ENCODE peak calls at places on chromosomes 11 and 22, in five cellular contexts. One of them, this sample, is unnamed.

GRCh38 chr22:44298331-44299087 is 14.2 kb downstream of the SHISAL1 start:
- DNase-seq in K562: no peak
- DNase-seq in lower lobe of right lung: no peak
- DNase-seq in H1: no peak
- DNase-seq in IMR-90: no peak
- DNase-seq in this sample: no peak

GRCh38 chr11:123521930-123522329 is 91.9 kb downstream of the GRAMD1B start:
- DNase-seq in IMR-90: no peak
- DNase-seq in H1: no peak
- DNase-seq in K562: no peak
- DNase-seq in lower lobe of right lung: no peak
- DNase-seq in this sample: no peak

GRCh38 chr11:36598051-36598450 is at the start of gene RAG2:
- DNase-seq in lower lobe of right lung: no peak
- DNase-seq in H1: no peak
- DNase-seq in IMR-90: no peak
- DNase-seq in K562: no peak
- DNase-seq in this sample: no peak

GRCh38 chr11:61555051-61555969 is 25.6 kb downstream of the SYT7 start:
- DNase-seq in H1: no peak
- DNase-seq in lower lobe of right lung: no peak
- DNase-seq in IMR-90: no peak
- DNase-seq in K562: peak; percentile 59
- DNase-seq in this sample: no peak

GRCh38 chr11:64400096-64400495 is 41.1 kb downstream of the RPS6KA4 start:
- DNase-seq in H1: no peak
- DNase-seq in lower lobe of right lung: no peak
- DNase-seq in IMR-90: no peak
- DNase-seq in K562: peak; percentile 62
- DNase-seq in this sample: no peak

GRCh38 chr11:113176971-113177370 is 137.4 kb upstream of the TTC12 start:
- DNase-seq in lower lobe of right lung: no peak
- DNase-seq in K562: no peak
- DNase-seq in IMR-90: no peak
- DNase-seq in H1: no peak
- DNase-seq in this sample: no peak

GRCh38 chr22:41987276-41987675 is 11.3 kb upstream of the WBP2NL start:
- DNase-seq in lower lobe of right lung: no peak
- DNase-seq in H1: no peak
- DNase-seq in K562: no peak
- DNase-seq in IMR-90: no peak
- DNase-seq in this sample: no peak

GRCh38 chr22:30277547-30278344 is 11.1 kb upstream of the OSM start:
- DNase-seq in H1: no peak
- DNase-seq in K562: no peak
- DNase-seq in IMR-90: peak; percentile 80
- DNase-seq in lower lobe of right lung: no peak
- DNase-seq in this sample: no peak

GRCh38 chr22:24938741-24939341 is 7.7 kb downstream of the LHFPL7 start:
- DNase-seq in H1: no peak
- DNase-seq in K562: peak; percentile 42
- DNase-seq in lower lobe of right lung: no peak
- DNase-seq in IMR-90: peak; percentile 25
- DNase-seq in this sample: no peak

GRCh38 chr22:18000441-18001039 is 23.8 kb downstream of the MICAL3 start:
- DNase-seq in IMR-90: no peak
- DNase-seq in lower lobe of right lung: no peak
- DNase-seq in K562: no peak
- DNase-seq in H1: no peak
- DNase-seq in this sample: peak; percentile 42

GRCh38 chr22:40716116-40716515 is 36.8 kb downstream of the MCHR1 start:
- DNase-seq in H1: no peak
- DNase-seq in lower lobe of right lung: no peak
- DNase-seq in IMR-90: no peak
- DNase-seq in K562: no peak
- DNase-seq in this sample: no peak

GRCh38 chr11:113351490-113351889 is 36.1 kb upstream of the ANKK1 start:
- DNase-seq in lower lobe of right lung: no peak
- DNase-seq in H1: no peak
- DNase-seq in K562: no peak
- DNase-seq in IMR-90: no peak
- DNase-seq in this sample: no peak

GRCh38 chr11:87299041-87299481 is 261.3 kb downstream of the TMEM135 start:
- DNase-seq in IMR-90: no peak
- DNase-seq in H1: no peak
- DNase-seq in K562: no peak
- DNase-seq in lower lobe of right lung: no peak
- DNase-seq in this sample: no peak

GRCh38 chr22:35590634-35591295 is 26.4 kb downstream of the MB start:
- DNase-seq in K562: no peak
- DNase-seq in IMR-90: no peak
- DNase-seq in H1: no peak
- DNase-seq in lower lobe of right lung: no peak
- DNase-seq in this sample: no peak
- H3K36me3 ChIP-seq in K562: no peaks in the 10 kb centered on the region
- H3K36me3 ChIP-seq in IMR-90: no peaks in the 10 kb centered on the region
- H3K36me3 ChIP-seq in H1: no peaks in the 10 kb centered on the region
- H3K36me3 ChIP-seq in lower lobe of right lung: no peaks in the 10 kb centered on the region
- H3K36me3 ChIP-seq in this sample: no peaks in the 10 kb centered on the region

GRCh38 chr11:67440229-67441081 is 2.8 kb downstream of the CORO1B start:
- DNase-seq in K562: no peak
- DNase-seq in lower lobe of right lung: no peak
- DNase-seq in H1: no peak
- DNase-seq in IMR-90: no peak
- DNase-seq in this sample: no peak

GRCh38 chr11:67441731-67442401 is 1.4 kb downstream of the CORO1B start:
- DNase-seq in IMR-90: no peak
- DNase-seq in H1: no peak
- DNase-seq in lower lobe of right lung: no peak
- DNase-seq in K562: no peak
- DNase-seq in this sample: no peak

GRCh38 chr11:67441082-67441683 is 2.1 kb downstream of the CORO1B start:
- DNase-seq in IMR-90: no peak
- DNase-seq in K562: no peak
- DNase-seq in lower lobe of right lung: no peak
- DNase-seq in H1: no peak
- DNase-seq in this sample: no peak

GRCh38 chr11:67438121-67438902 is 830 bp upstream of the PTPRCAP start:
- DNase-seq in lower lobe of right lung: no peak
- DNase-seq in K562: no peak
- DNase-seq in IMR-90: no peak
- DNase-seq in H1: no peak
- DNase-seq in this sample: no peak

DNA sequence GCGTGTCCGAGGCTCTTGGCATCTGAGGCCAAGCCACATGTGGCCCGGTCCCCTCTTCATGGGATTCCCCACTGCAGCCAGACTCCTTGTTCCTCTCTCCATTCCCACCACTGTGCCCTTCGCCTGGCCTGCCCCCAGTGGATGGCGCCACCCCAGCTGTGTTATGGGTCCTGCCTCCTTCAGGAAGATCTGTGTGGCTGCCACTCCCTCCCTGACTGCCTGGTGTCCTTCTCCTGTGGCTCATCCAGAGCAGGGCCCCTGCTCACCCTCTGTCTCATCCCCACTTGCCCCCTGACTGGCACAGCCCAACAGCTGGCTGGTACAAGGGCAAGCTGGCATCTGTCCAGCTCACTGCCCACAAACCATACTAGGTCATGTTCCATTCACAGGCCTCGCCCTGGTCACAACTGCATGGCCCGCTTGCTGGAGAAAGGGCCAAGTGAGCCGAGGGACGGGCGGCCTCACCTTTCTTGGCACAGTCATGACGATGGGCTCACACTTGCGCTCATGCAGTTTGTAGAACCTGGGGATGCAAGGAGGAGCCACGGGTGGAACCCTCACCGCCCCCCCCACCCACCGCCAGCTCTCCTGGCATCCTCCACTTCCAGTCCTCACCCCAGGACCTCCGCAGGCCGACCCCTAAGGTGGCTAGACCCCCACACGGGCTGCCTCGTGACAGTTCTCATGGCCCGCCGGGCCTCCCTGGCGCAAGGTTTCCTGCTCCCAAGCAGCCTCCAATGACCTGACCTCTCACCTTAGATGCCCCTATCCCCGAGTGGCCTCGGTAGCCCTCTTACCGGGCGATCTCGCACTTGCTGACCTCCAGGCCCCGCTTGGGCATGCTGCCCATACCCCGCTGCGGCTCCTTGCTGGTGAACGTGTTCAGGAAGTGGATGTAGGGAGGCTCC is 2.1 kb upstream of the PTPRCAP start:
- DNase-seq in H1: no peak
- DNase-seq in K562: no peak
- DNase-seq in IMR-90: no peak
- DNase-seq in lower lobe of right lung: no peak
- DNase-seq in this sample: no peak
- TF ChIP-seq CTCF in H1: no peak
- TF ChIP-seq CTCF in K562: no peak
- TF ChIP-seq CTCF in IMR-90: no peak
- TF ChIP-seq CTCF in lower lobe of right lung: no peak
- TF ChIP-seq CTCF in this sample: no peak

DNA sequence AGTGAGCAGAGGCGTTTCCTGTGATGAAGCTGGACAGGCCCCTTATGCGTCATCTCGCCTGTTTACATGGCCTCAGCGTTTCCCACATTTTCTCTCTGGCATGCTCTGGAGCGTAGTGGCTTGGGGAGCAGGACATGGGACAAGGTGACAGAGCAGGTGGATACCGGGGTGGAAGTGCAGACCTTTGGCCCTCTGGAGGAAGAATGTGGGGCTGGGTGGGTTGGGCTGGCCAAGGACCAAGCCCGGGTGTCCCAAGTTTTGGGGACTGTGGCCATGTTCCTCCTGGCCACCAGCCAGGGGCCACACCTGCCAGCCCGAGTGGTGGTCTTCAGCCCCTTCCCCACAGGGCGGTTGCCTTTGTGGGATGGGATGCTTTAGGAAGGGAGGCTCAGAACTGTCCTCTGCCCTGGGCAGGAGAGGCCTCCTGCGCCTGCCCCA is 446.6 kb downstream of the TBC1D22A start:
- DNase-seq in lower lobe of right lung: no peak
- DNase-seq in K562: no peak
- DNase-seq in IMR-90: peak; percentile 18
- DNase-seq in H1: no peak
- DNase-seq in this sample: no peak
- H3K9me3 ChIP-seq in lower lobe of right lung: no peaks in the 10 kb centered on the region
- H3K9me3 ChIP-seq in K562: no peaks in the 10 kb centered on the region
- H3K9me3 ChIP-seq in IMR-90: peaks cover 3% of the 10 kb centered on the region
- H3K9me3 ChIP-seq in H1: peaks cover 82% of the 10 kb centered on the region
- H3K9me3 ChIP-seq in this sample: no peaks in the 10 kb centered on the region

GRCh38 chr22:38610234-38610633 is 40.3 kb upstream of the DMC1 start:
- DNase-seq in H1: no peak
- DNase-seq in K562: no peak
- DNase-seq in IMR-90: no peak
- DNase-seq in lower lobe of right lung: no peak
- DNase-seq in this sample: no peak

GRCh38 chr22:38609371-38609770 is 39.4 kb upstream of the DMC1 start:
- DNase-seq in K562: no peak
- DNase-seq in lower lobe of right lung: no peak
- DNase-seq in IMR-90: no peak
- DNase-seq in H1: no peak
- DNase-seq in this sample: no peak

GRCh38 chr22:38611559-38611958 is 41.6 kb upstream of the DMC1 start:
- DNase-seq in IMR-90: no peak
- DNase-seq in K562: no peak
- DNase-seq in H1: no peak
- DNase-seq in lower lobe of right lung: no peak
- DNase-seq in this sample: no peak

GRCh38 chr22:38612217-38613006 is 42.4 kb upstream of the DMC1 start:
- DNase-seq in IMR-90: no peak
- DNase-seq in lower lobe of right lung: no peak
- DNase-seq in K562: no peak
- DNase-seq in H1: no peak
- DNase-seq in this sample: no peak

GRCh38 chr22:38607680-38608079 is 37.7 kb upstream of the DMC1 start:
- DNase-seq in H1: no peak
- DNase-seq in IMR-90: no peak
- DNase-seq in lower lobe of right lung: no peak
- DNase-seq in K562: no peak
- DNase-seq in this sample: no peak
- H3K36me3 ChIP-seq in H1: no peaks in the 10 kb centered on the region
- H3K36me3 ChIP-seq in IMR-90: no peaks in the 10 kb centered on the region
- H3K36me3 ChIP-seq in lower lobe of right lung: no peaks in the 10 kb centered on the region
- H3K36me3 ChIP-seq in K562: no peaks in the 10 kb centered on the region
- H3K36me3 ChIP-seq in this sample: no peaks in the 10 kb centered on the region

GRCh38 chr22:20438678-20439492 is 1.3 kb upstream of the SCARF2 start:
- DNase-seq in IMR-90: no peak
- DNase-seq in H1: no peak
- DNase-seq in K562: peak; percentile 86
- DNase-seq in lower lobe of right lung: peak; percentile 47
- DNase-seq in this sample: no peak
- TF ChIP-seq CTCF in IMR-90: peak; percentile 37
- TF ChIP-seq CTCF in H1: peak; percentile 32
- TF ChIP-seq CTCF in K562: peak; percentile 63
- TF ChIP-seq CTCF in lower lobe of right lung: peak; percentile 21
- TF ChIP-seq CTCF in this sample: no peak

DNA sequence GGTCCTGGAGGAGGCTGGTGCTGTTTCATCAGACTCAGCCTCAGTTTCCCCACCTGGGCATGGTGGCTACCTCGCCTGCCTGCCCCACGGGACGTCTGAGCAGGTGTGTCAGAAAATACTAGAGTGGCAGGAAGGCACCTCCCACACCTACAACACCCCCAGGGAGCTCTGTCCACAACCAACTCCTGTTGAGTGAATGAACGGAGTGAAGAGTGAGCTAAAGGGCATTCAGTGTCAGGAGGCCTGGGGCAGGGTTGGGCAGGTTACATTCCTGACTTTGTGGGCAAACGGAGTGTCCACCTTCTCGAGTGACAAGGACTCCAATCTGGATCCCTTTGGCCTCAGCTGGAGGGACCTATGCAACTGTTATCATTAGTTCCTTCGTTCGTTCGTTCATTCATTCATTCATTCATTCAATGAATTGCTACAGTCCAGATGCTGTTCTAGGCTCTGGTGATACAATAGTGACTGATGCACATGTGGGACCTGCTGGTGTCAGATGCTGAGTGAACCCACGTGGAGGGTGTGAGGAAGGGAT is 195.2 kb downstream of the CTTN start:
- DNase-seq in lower lobe of right lung: no peak
- DNase-seq in K562: no peak
- DNase-seq in IMR-90: no peak
- DNase-seq in H1: no peak
- DNase-seq in this sample: no peak
- H3K9me3 ChIP-seq in lower lobe of right lung: no peaks in the 10 kb centered on the region
- H3K9me3 ChIP-seq in K562: no peaks in the 10 kb centered on the region
- H3K9me3 ChIP-seq in IMR-90: no peaks in the 10 kb centered on the region
- H3K9me3 ChIP-seq in H1: no peaks in the 10 kb centered on the region
- H3K9me3 ChIP-seq in this sample: no peaks in the 10 kb centered on the region

This sample was measured in Caco-2.